ENCODE peak calls at places on chromosomes 13 and 19, in seven cellular contexts. F, I, D, U, X, K and Z are unnamed samples.

GRCh38 chr13:47794963-47795362 is 206.1 kb downstream of the SUCLA2 start:
- DNase-seq in F (no peak), U (no peak), D (no peak), K (peak), I (no peak), X (peak), Z (no peak)

GRCh38 chr13:99690426-99691189 is 189.3 kb downstream of the TM9SF2 start:
- DNase-seq in F (no peak), U (no peak), X (no peak), K (no peak), D (no peak), I (no peak), Z (no peak)

GRCh38 chr13:61030445-61030844 is 385.2 kb downstream of the PCDH20 start:
- DNase-seq in U (no peak), X (no peak), K (no peak), I (no peak), F (no peak), D (no peak), Z (no peak)

GRCh38 chr19:16330811-16331690 is 6.4 kb downstream of the KLF2 start:
- DNase-seq in D (peak), X (no peak), F (no peak), U (no peak), K (no peak), I (no peak), Z (no peak)

GRCh38 chr13:79227418-79227817 is 178.6 kb downstream of the RBM26 start:
- DNase-seq in I (no peak), U (no peak), F (no peak), K (no peak), X (no peak), D (no peak), Z (no peak)

GRCh38 chr19:42080764-42081375 is 4.9 kb downstream of the ZNF574 start:
- DNase-seq in F (no peak), X (no peak), U (no peak), D (no peak), I (no peak), K (no peak), Z (no peak)

GRCh38 chr13:44760434-44760833 is 184.3 kb upstream of the TSC22D1 start:
- DNase-seq in D (no peak), U (no peak), I (no peak), K (no peak), F (no peak), X (no peak), Z (no peak)

GRCh38 chr13:109836629-109837607 is 50.5 kb upstream of the IRS2 start:
- DNase-seq in F (no peak), D (no peak), K (no peak), X (no peak), I (peak), U (no peak), Z (no peak)

GRCh38 chr13:75324413-75324940 is 157.5 kb downstream of the TBC1D4 start:
- DNase-seq in U (no peak), K (peak), D (no peak), F (no peak), I (no peak), X (no peak), Z (no peak)

GRCh38 chr13:103140001-103140671 is 73.9 kb upstream of the SLC10A2 start:
- DNase-seq in F (no peak), I (no peak), K (peak), D (no peak), X (peak), U (no peak), Z (no peak)

GRCh38 chr13:102847272-102848234 is 1.7 kb downstream of the ERCC5 start:
- DNase-seq in X (peak), F (no peak), U (no peak), K (peak), D (no peak), I (no peak), Z (no peak)

GRCh38 chr19:6963937-6964336 is 57.3 kb downstream of the MBD3L2B start:
- DNase-seq in X (peak), D (peak), K (no peak), I (no peak), F (no peak), U (no peak), Z (no peak)

GRCh38 chr13:28754698-28755545 is 36.2 kb upstream of the SLC46A3 start:
- DNase-seq in X (peak), U (no peak), D (no peak), F (no peak), I (no peak), K (peak), Z (no peak)

GRCh38 chr13:33322474-33322827 is 36.9 kb upstream of the STARD13 start:
- DNase-seq in F (no peak), U (no peak), I (no peak), D (no peak), X (no peak), K (peak), Z (no peak)

GRCh38 chr13:112066624-112067004 is 335 bp upstream of the SOX1 start:
- DNase-seq in X (no peak), I (peak), K (peak), U (no peak), D (peak), F (no peak), Z (no peak)

GRCh38 chr19:48926909-48927308 is 6.6 kb upstream of the DHDH start:
- DNase-seq in I (no peak), K (peak), D (no peak), U (peak), X (peak), F (no peak), Z (no peak)

GRCh38 chr13:75312884-75313520 is 169.0 kb downstream of the TBC1D4 start:
- DNase-seq in U (no peak), K (no peak), D (no peak), I (no peak), X (no peak), F (no peak), Z (no peak)

GRCh38 chr13:73715114-73715909 is 418.9 kb downstream of the KLF12 start:
- DNase-seq in I (no peak), X (no peak), F (no peak), K (no peak), D (peak), U (no peak), Z (no peak)

GRCh38 chr19:32969549-32969948 is 2.2 kb downstream of the CEP89 start:
- DNase-seq in K (no peak), I (no peak), X (no peak), F (no peak), D (no peak), U (no peak), Z (no peak)

GRCh38 chr19:19406878-19407639 is 1.6 kb downstream of the GATAD2A start:
- DNase-seq in D (peak), F (peak), X (peak), U (no peak), I (no peak), K (peak), Z (no peak)

DNA sequence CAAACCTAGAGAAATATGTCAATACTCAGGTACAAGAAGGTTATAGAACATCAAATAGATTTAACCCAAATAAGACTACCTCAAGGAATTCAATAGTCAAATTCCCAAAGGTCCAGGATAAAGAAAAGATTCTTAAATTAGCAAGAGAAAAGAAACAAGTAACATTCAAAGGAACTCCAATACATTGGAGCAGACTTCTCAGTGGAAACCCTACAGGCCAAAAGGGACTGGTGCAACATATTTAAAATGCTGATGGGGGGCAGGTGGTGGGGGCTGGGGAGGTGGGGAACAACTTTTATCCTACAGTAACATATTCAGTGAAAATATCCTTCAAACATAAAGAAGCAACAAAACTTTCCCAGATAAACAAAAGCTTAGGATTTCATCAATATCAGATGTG is 23.1 kb downstream of the ITGBL1 start:
- DNase-seq in I (no peak), U (no peak), X (no peak), D (no peak), K (no peak), F (no peak), Z (no peak)
- TF ChIP-seq CTCF in I (no peak), U (peak), X (no peak), D (no peak), K (no peak), F (no peak), Z (no peak)

DNA sequence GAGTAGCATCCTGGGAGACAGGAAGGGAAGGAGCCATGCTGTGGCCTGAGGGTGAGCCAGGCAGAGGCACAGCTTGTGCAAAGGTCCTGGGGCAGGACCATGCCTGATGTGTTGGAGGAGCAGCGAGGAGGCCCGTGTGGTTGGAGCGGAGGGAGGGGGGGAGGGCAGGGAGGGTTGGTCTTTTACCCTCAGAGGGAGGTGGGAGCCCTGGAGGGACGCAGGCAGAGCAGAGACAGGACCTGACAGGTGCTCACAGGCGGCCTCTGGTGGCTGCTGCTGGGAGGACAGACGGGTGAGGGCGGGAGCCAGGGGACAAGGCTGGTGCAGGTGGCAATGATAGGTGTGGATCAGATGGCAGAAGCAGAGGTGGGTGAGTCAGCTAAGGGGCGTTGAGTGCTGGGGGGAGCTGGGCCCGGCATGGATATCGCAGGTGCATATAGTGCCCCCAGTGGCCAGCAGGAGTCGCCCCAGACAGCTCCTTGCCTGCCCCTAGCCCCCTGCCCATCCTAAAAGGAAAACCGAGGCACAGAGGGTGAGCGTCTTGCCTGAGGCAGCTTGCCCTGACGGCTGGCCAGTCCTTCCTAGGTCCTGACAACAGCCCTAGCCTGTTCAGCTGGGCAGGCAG is 9.8 kb upstream of the GNA15 start:
- DNase-seq in F (peak), I (peak), D (peak), K (peak), X (peak), U (no peak), Z (no peak)
- TF ChIP-seq CTCF in F (peak), I (peak), D (peak), K (peak), X (peak), U (peak), Z (peak)

DNA sequence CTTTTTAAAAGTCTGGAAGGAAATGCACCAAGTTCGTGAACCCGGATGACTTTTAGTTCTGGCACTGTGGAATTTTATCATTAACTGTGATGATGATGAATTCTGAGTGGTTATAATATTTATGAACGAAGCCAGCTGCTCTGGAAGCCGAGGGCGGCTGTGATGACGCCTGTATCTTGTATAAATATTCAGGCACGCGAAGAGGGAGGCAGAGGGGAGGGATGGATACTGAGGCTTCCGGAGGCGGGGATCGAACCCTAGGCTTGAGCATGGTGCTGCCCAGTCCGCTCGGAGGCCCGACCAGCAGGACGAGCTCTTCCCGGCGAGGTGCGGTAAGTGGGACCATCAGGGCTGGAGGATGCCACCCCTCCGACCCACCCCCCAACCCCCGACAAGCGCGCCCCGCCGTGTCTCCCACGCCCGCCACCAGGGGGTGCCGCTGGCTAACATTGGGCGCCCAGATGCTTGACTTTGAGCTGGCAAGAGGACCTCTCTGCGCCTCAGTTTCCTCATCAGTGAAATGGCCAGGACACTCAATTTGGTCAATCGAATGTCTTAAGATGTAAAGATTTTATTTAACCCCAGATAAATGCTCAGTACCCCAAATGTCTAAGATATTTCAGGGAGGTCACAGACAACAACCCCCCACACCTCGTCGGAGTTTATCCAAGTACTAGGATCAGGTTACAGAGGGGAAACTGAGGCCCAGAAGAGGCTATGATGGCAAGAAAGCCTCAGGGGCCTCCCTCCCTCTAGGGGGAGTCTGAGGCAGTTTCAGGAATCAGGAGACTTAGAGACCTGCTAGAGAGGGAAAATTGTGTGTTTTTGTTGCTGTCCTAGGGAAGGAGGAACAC is 4.5 kb upstream of the RAB3A start:
- DNase-seq in D (peak), X (peak), U (no peak), K (peak), I (peak), F (no peak), Z (no peak)
- TF ChIP-seq CTCF in D (peak), X (peak), U (peak), K (peak), I (peak), F (peak), Z (peak)

DNA sequence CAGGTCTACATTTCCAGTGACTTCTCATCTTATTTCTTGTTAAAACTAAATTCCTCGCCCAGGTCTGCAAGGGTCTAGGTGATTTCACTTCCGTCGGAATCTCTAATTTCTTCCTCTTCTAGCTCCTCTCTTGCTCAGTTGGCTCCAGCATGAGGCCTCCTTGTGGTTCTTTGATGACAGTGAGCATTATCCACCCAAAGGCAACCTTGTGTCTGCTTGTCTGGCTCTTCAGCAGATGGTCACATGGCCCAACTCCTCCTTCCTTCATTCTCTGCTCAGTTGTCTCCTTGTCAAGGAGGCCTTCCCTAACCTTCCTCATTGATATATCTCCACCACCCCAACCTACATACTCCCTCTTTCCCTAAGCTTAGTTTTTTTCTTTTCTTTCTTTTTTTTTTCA is 1391.4 kb downstream of the EFNB2 start:
- DNase-seq in X (no peak), D (no peak), U (no peak), I (no peak), K (no peak), F (no peak), Z (no peak)
- TF ChIP-seq CTCF in X (no peak), D (no peak), U (no peak), I (no peak), K (no peak), F (no peak), Z (no peak)

GRCh38 chr13:71877280-71877653 is 10.3 kb upstream of the DACH1 start:
- DNase-seq in F (no peak), D (no peak), I (no peak), U (no peak), K (no peak), X (no peak), Z (no peak)

GRCh38 chr13:71879945-71880344 is 12.9 kb upstream of the DACH1 start:
- DNase-seq in K (no peak), D (no peak), X (no peak), I (no peak), F (no peak), U (no peak), Z (no peak)

GRCh38 chr13:71880753-71881541 is 13.9 kb upstream of the DACH1 start:
- DNase-seq in D (no peak), U (no peak), I (no peak), K (peak), X (peak), F (no peak), Z (no peak)

GRCh38 chr13:71876648-71877279 is 9.8 kb upstream of the DACH1 start:
- DNase-seq in I (no peak), D (no peak), U (no peak), X (no peak), K (no peak), F (no peak), Z (no peak)

GRCh38 chr13:71879129-71879535 is 12.1 kb upstream of the DACH1 start:
- DNase-seq in D (no peak), U (no peak), I (peak), K (peak), X (peak), F (no peak), Z (no peak)
- TF ChIP-seq CTCF in D (peak), U (no peak), I (peak), K (peak), X (peak), F (no peak), Z (peak)

DNA sequence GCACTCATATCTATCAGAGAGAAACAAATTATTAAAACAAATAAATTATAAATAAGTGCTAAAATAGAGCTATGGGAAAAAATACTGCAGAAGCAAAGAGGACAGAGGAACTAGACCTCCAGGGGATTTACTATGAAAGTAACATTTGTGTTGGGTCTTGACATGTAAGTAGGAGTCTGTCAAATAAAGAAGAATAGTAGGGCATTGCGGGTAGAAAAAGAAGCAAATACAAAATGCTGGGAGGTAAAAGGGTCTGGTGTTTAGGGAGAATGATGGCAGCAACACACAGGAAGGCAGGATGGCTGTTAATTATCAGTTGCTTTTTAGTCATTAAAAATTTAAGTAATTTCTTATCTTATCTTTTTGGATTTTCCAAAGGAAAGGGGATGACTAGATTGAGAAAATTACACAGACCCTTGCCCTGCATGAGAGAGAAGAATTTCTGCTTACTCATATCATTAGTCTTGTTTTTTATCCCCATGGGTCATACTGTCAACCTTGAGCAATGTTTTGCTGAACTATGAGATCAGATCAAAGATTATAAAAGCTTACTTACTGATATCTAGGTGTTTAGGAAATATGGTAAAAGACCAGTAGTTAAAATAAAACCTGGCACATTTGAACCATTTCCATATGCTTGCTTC is 472.7 kb downstream of the DIAPH3 start:
- DNase-seq in F (no peak), I (no peak), K (no peak), X (no peak), D (no peak), U (no peak), Z (no peak)
- TF ChIP-seq CTCF in F (no peak), I (no peak), K (no peak), X (no peak), D (no peak), U (no peak), Z (no peak)

GRCh38 chr13:98315466-98315865 is 138.4 kb upstream of the RNF113B start:
- DNase-seq in F (no peak), K (peak), I (no peak), X (no peak), D (no peak), U (no peak), Z (no peak)
- TF ChIP-seq CTCF in F (no peak), K (no peak), I (no peak), X (no peak), D (no peak), U (no peak), Z (no peak)

GRCh38 chr13:85261757-85262346 is 537.4 kb downstream of the SLITRK6 start:
- DNase-seq in I (no peak), K (peak), U (no peak), F (no peak), D (no peak), X (peak), Z (no peak)
- TF ChIP-seq CTCF in I (peak), K (peak), U (no peak), F (no peak), D (no peak), X (peak), Z (no peak)